ENCODE peak calls at places on chromosomes 13 and 19, in six cellular contexts. One of them, this sample, is unnamed.

GRCh38 chr13:24216176-24216575 is 55.7 kb downstream of the SPATA13 start:
- DNase-seq in GM13976: no peak
- DNase-seq in T1000: no peak
- DNase-seq in stimulated activated CD4-positive, alpha-beta T cell treated with anti-CD3 and anti-CD28 coated beads, Interleukin-1b, Interleukin-23, amount 100 ng/mL, for 4 hours: no peak
- DNase-seq in LoVo: no peak
- DNase-seq in breast epithelium: no peak
- DNase-seq in this sample: no peak

GRCh38 chr13:85650613-85651012 is 148.6 kb downstream of the SLITRK6 start:
- DNase-seq in LoVo: no peak
- DNase-seq in GM13976: no peak
- DNase-seq in T1000: no peak
- DNase-seq in breast epithelium: no peak
- DNase-seq in stimulated activated CD4-positive, alpha-beta T cell treated with anti-CD3 and anti-CD28 coated beads, Interleukin-1b, Interleukin-23, amount 100 ng/mL, for 4 hours: no peak
- DNase-seq in this sample: no peak

GRCh38 chr19:30082611-30083010 is 140.6 kb downstream of the URI1 start:
- DNase-seq in LoVo: no peak
- DNase-seq in T1000: no peak
- DNase-seq in stimulated activated CD4-positive, alpha-beta T cell treated with anti-CD3 and anti-CD28 coated beads, Interleukin-1b, Interleukin-23, amount 100 ng/mL, for 4 hours: no peak
- DNase-seq in GM13976: no peak
- DNase-seq in breast epithelium: no peak
- DNase-seq in this sample: no peak

GRCh38 chr13:87130401-87130800 is 540.8 kb upstream of the SLITRK5 start:
- DNase-seq in T1000: no peak
- DNase-seq in stimulated activated CD4-positive, alpha-beta T cell treated with anti-CD3 and anti-CD28 coated beads, Interleukin-1b, Interleukin-23, amount 100 ng/mL, for 4 hours: no peak
- DNase-seq in GM13976: no peak
- DNase-seq in breast epithelium: no peak
- DNase-seq in LoVo: no peak
- DNase-seq in this sample: no peak

GRCh38 chr13:32136061-32136460 is 104.5 kb downstream of the FRY start:
- DNase-seq in GM13976: no peak
- DNase-seq in breast epithelium: no peak
- DNase-seq in stimulated activated CD4-positive, alpha-beta T cell treated with anti-CD3 and anti-CD28 coated beads, Interleukin-1b, Interleukin-23, amount 100 ng/mL, for 4 hours: no peak
- DNase-seq in LoVo: no peak
- DNase-seq in T1000: no peak
- DNase-seq in this sample: no peak

GRCh38 chr19:34351382-34351802 is 13.6 kb upstream of the GPI start:
- DNase-seq in T1000: no peak
- DNase-seq in breast epithelium: no peak
- DNase-seq in LoVo: no peak
- DNase-seq in stimulated activated CD4-positive, alpha-beta T cell treated with anti-CD3 and anti-CD28 coated beads, Interleukin-1b, Interleukin-23, amount 100 ng/mL, for 4 hours: no peak
- DNase-seq in GM13976: no peak
- DNase-seq in this sample: no peak

GRCh38 chr13:109297628-109298027 is 488.8 kb downstream of the IRS2 start:
- DNase-seq in GM13976: no peak
- DNase-seq in LoVo: no peak
- DNase-seq in breast epithelium: no peak
- DNase-seq in stimulated activated CD4-positive, alpha-beta T cell treated with anti-CD3 and anti-CD28 coated beads, Interleukin-1b, Interleukin-23, amount 100 ng/mL, for 4 hours: no peak
- DNase-seq in T1000: no peak
- DNase-seq in this sample: no peak

GRCh38 chr13:39250440-39250839 is 212.2 kb downstream of the NHLRC3 start:
- DNase-seq in stimulated activated CD4-positive, alpha-beta T cell treated with anti-CD3 and anti-CD28 coated beads, Interleukin-1b, Interleukin-23, amount 100 ng/mL, for 4 hours: no peak
- DNase-seq in breast epithelium: no peak
- DNase-seq in LoVo: no peak
- DNase-seq in GM13976: no peak
- DNase-seq in T1000: no peak
- DNase-seq in this sample: no peak

GRCh38 chr19:55212447-55212846 is 3.1 kb upstream of the PTPRH start:
- DNase-seq in GM13976: peak
- DNase-seq in T1000: no peak
- DNase-seq in LoVo: peak
- DNase-seq in breast epithelium: no peak
- DNase-seq in stimulated activated CD4-positive, alpha-beta T cell treated with anti-CD3 and anti-CD28 coated beads, Interleukin-1b, Interleukin-23, amount 100 ng/mL, for 4 hours: no peak
- DNase-seq in this sample: no peak